ENCODE peak calls at places on chromosomes 11 and 22, in ten cellular contexts. E is NCI-H187 treated with DMSO at 0.1 percent for 48 hours; W is NAMALWA; N is NCI-H460; X is LoVo; Z is astrocyte of the hippocampus; C is non-pigmented ciliary epithelial cell; Q is ovary; D is activated naive CD8-positive, alpha-beta T cell treated with anti-CD3 and anti-CD28 coated beads for 36 hours; G is epithelial cell of esophagus. U is an unnamed sample.

GRCh38 chr11:12552677-12553076 is 121.5 kb upstream of the TEAD1 start:
- DNase-seq in E (no peak), W (no peak), N (no peak), X (no peak), Z (peak), C (peak), Q (no peak), D (no peak), G (no peak), U (no peak)

GRCh38 chr22:49734882-49735281 is 92.8 kb downstream of the BRD1 start:
- DNase-seq in E (no peak), W (no peak), N (no peak), X (no peak), Z (no peak), C (no peak), Q (no peak), D (no peak), G (no peak), U (no peak)

GRCh38 chr22:19998991-19999820 is 17.4 kb downstream of the ARVCF start:
- DNase-seq in E (no peak), W (no peak), N (no peak), X (no peak), Z (no peak), C (no peak), Q (no peak), D (no peak), G (no peak), U (no peak)

GRCh38 chr22:41308054-41308453 is 6.7 kb downstream of the ZC3H7B start:
- DNase-seq in E (no peak), W (no peak), N (no peak), X (no peak), Z (no peak), C (no peak), Q (no peak), D (no peak), G (no peak), U (no peak)

GRCh38 chr22:33472462-33473344 is 414.5 kb upstream of the SYN3 start:
- DNase-seq in E (no peak), W (no peak), N (no peak), X (no peak), Z (peak), C (no peak), Q (no peak), D (no peak), G (no peak), U (no peak)

GRCh38 chr11:19511066-19511412 is 201.6 kb upstream of the NAV2 start:
- DNase-seq in E (no peak), W (no peak), N (no peak), X (no peak), Z (peak), C (no peak), Q (no peak), D (no peak), G (no peak), U (no peak)

GRCh38 chr11:1530686-1531256 is 41.3 kb downstream of the DUSP8 start:
- DNase-seq in E (no peak), W (no peak), N (no peak), X (no peak), Z (no peak), C (no peak), Q (no peak), D (no peak), G (peak), U (no peak)

GRCh38 chr11:46295312-46295995 is 18.0 kb downstream of the CREB3L1 start:
- DNase-seq in E (no peak), W (peak), N (peak), X (no peak), Z (peak), C (no peak), Q (peak), D (peak), G (peak), U (peak)

GRCh38 chr11:63516109-63516508 is 10.2 kb downstream of the LGALS12 start:
- DNase-seq in E (no peak), W (no peak), N (no peak), X (no peak), Z (no peak), C (no peak), Q (no peak), D (no peak), G (no peak), U (no peak)

GRCh38 chr11:75697906-75698563 is 19.6 kb upstream of the MOGAT2 start:
- DNase-seq in E (no peak), W (no peak), N (no peak), X (peak), Z (no peak), C (no peak), Q (no peak), D (no peak), G (peak), U (no peak)

GRCh38 chr22:28951530-28951929 is 68.2 kb downstream of the ZNRF3 start:
- DNase-seq in E (no peak), W (no peak), N (no peak), X (no peak), Z (no peak), C (no peak), Q (no peak), D (no peak), G (no peak), U (no peak)

U was measured in Daoy.